ENCODE peak calls at places on chromosomes 6 and 20, in four cellular contexts. K, I, W and L are unnamed samples.

GRCh38 chr6:54655162-54655561 is 191.4 kb upstream of the FAM83B start:
- DNase-seq in I (no peak), W (no peak), K (no peak), L (no peak)

GRCh38 chr20:54126809-54127655 is 46.8 kb downstream of the CYP24A1 start:
- DNase-seq in K (no peak), W (no peak), I (no peak), L (no peak)

GRCh38 chr6:134826889-134827737 is 122.8 kb downstream of the ALDH8A1 start:
- DNase-seq in W (no peak), K (no peak), I (peak; percentile 81), L (no peak)

GRCh38 chr6:103570431-103570830 is 1289.3 kb downstream of the HACE1 start:
- DNase-seq in W (no peak), K (no peak), I (no peak), L (no peak)

GRCh38 chr6:127812985-127813681 is 87.7 kb downstream of the THEMIS start:
- DNase-seq in W (no peak), K (no peak), I (no peak), L (no peak)

GRCh38 chr20:25245461-25245860 is 2.4 kb upstream of the PYGB start:
- DNase-seq in W (no peak), I (no peak), K (no peak), L (no peak)

GRCh38 chr20:57560554-57561355 is at the start of gene PCK1:
- DNase-seq in I (peak; percentile 1), K (no peak), W (no peak), L (no peak)

GRCh38 chr6:133890941-133891813 is 2.3 kb downstream of the TCF21 start:
- DNase-seq in W (peak; percentile 42), I (peak; percentile 39), K (no peak), L (peak; percentile 66)

GRCh38 chr20:37880726-37881591 is 22.0 kb upstream of the VSTM2L start:
- DNase-seq in I (no peak), K (no peak), W (no peak), L (no peak)

GRCh38 chr6:106825156-106825555 is 149.4 kb downstream of the CD24 start:
- DNase-seq in I (no peak), W (no peak), K (no peak), L (no peak)

GRCh38 chr20:32535953-32536823 is 48.9 kb downstream of the NOL4L start:
- DNase-seq in K (no peak), I (peak; percentile 6), W (peak; percentile 87), L (no peak)

GRCh38 chr20:38445402-38445801 is 10.3 kb upstream of the SNHG17 start:
- DNase-seq in I (no peak), W (no peak), K (no peak), L (peak; percentile 22)

GRCh38 chr6:111354751-111355150 is 128.3 kb downstream of the REV3L start:
- DNase-seq in K (no peak), I (no peak), W (no peak), L (no peak)

GRCh38 chr20:10947726-10948125 is 273.9 kb upstream of the JAG1 start:
- DNase-seq in I (no peak), W (no peak), K (no peak), L (no peak)

GRCh38 chr6:111080713-111081112 is 6.6 kb upstream of the SLC16A10 start:
- DNase-seq in K (no peak), I (no peak), W (no peak), L (no peak)

GRCh38 chr6:32837651-32838113 is 857 bp downstream of the TAP2 start:
- DNase-seq in I (no peak), K (no peak), W (no peak), L (no peak)

GRCh38 chr6:74851598-74851997 is 354.3 kb downstream of the COL12A1 start:
- DNase-seq in K (no peak), W (no peak), I (peak; percentile 60), L (peak; percentile 82)

GRCh38 chr6:135909737-135910387 is 58.4 kb downstream of the PDE7B start:
- DNase-seq in I (peak; percentile 36), W (peak; percentile 60), K (peak; percentile 44), L (no peak)

GRCh38 chr20:58575776-58576589 is 60.8 kb upstream of the APCDD1L start:
- DNase-seq in I (no peak), W (no peak), K (no peak), L (no peak)

GRCh38 chr6:6881438-6882267 is 226.1 kb upstream of the RREB1 start:
- DNase-seq in W (no peak), I (no peak), K (no peak), L (peak; percentile 42)

GRCh38 chr20:25517124-25517523 is 68.2 kb downstream of the NINL start:
- DNase-seq in K (no peak), I (no peak), W (no peak), L (no peak)

GRCh38 chr6:159105716-159106115 is 60.9 kb upstream of the TAGAP start:
- DNase-seq in W (no peak), I (no peak), K (no peak), L (no peak)

GRCh38 chr6:44738652-44739141 is 351.2 kb downstream of the CDC5L start:
- DNase-seq in K (no peak), I (peak; percentile 16), W (no peak), L (peak; percentile 59)

GRCh38 chr6:157860505-157860991 is 37.5 kb downstream of the SNX9 start:
- DNase-seq in I (peak; percentile 55), K (no peak), W (no peak), L (peak; percentile 59)

GRCh38 chr6:153328194-153328593 is 197.1 kb upstream of the RGS17 start:
- DNase-seq in I (no peak), K (no peak), W (no peak), L (no peak)

GRCh38 chr6:44564906-44565524 is 177.5 kb downstream of the CDC5L start:
- DNase-seq in W (no peak), K (no peak), I (no peak), L (no peak)

GRCh38 chr20:21102691-21103311 is 3.4 kb downstream of the LINC00237 start:
- DNase-seq in I (peak; percentile 1), K (no peak), W (no peak), L (peak; percentile 20)

GRCh38 chr20:36485286-36485685 is 56.0 kb upstream of the MYL9 start:
- DNase-seq in K (no peak), I (no peak), W (no peak), L (no peak)

GRCh38 chr20:36482044-36482473 is 59.3 kb upstream of the MYL9 start:
- DNase-seq in I (no peak), W (no peak), K (no peak), L (no peak)

GRCh38 chr20:36483919-36484808 is 57.2 kb upstream of the MYL9 start:
- DNase-seq in W (no peak), I (peak; percentile 75), K (no peak), L (peak; percentile 77)

GRCh38 chr20:36481380-36482043 is 59.8 kb upstream of the MYL9 start:
- DNase-seq in K (no peak), W (no peak), I (no peak), L (no peak)

DNA sequence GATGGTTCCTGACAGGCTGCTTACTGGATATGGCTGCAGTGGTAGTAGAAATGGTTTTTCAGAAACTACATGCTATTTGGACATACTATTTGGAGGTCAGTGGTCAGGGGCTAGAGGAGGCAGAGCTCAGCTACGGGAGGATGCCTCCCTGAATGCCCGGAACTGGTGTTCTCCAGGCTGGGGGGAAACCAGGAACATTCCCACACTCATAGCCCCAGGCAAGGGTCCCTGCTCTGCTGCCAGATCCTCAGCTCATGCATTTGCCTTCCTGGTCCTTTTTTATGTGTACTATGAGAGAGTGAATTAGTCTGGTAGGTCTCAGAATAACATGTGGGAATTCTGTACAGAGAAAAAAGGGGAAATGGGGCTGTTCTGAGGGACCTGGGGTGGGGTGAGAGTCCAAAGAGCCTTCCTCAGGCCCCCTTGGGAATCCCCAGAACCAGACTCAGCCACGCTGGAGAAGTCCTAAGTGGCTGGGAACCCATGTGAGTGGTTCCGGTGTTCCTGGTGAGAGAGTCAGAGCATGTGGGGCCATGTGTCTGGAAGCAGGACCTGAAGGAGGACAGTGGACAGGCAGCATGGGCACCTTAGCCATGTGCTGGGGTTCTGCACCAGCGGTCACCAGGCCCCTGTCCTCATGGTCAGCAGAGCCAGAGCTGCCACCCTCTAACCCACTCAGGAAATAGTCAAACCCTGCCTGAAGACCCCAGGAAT is 58.0 kb upstream of the MYL9 start:
- DNase-seq in W (no peak), I (no peak), K (no peak), L (no peak)
- H3K4me1 ChIP-seq in W (no peaks in the 10 kb centered on the region), I (peaks cover 34% of the 10 kb centered on the region), K (no peaks in the 10 kb centered on the region), L (peaks cover 28% of the 10 kb centered on the region)

DNA sequence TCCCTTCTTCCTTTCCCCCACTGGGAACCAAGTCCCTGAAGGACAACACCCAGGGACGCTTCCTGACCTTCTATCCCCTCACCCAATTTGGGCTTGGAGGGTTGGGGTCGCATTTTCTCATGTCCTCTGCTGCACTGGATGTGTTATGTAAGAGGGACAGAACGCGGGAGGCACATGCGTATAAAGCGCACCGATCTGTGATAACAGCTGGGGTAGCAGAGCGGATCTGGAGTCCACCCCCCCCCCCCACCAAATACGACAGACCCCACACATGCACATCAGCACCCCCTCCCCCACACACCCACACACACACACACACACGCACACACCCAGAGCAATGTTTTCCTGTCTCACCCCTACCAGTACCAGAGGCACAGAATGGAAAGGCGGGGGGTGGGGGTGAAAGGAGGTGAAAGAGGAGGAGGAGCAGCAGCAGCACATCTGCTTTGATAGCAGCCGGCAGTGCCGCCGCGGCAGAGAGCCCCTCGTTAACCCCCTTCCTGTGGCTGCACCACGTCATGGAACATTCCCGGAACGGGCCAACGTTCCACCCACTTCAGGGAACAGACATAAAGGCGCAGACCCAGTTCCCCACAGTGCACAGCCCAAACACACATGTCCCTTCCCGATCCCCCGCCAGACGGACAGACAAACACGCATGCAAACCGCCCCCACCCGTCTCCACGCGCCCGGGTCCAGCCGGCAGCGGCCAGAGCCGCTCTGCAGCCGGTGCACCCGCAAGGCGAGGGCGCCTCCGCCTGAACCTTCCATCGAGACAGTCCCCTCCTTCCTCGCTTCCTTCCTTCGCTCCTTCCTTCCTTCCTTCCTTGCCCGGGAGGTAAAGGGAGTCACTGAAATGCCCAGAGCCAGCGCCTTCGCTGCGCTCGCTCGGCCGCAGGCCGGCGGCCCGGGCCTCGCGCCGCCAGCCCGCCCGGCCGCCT is 580 bp downstream of the HIVEP2 start:
- DNase-seq in K (no peak), W (peak; percentile 66), I (peak; percentile 90), L (peak; percentile 97)
- H3K14ac ChIP-seq in K (no peak overlapping the region), W (peak overlapping the region; percentile 89), I (peak overlapping the region; percentile 77), L (no peak overlapping the region)

DNA sequence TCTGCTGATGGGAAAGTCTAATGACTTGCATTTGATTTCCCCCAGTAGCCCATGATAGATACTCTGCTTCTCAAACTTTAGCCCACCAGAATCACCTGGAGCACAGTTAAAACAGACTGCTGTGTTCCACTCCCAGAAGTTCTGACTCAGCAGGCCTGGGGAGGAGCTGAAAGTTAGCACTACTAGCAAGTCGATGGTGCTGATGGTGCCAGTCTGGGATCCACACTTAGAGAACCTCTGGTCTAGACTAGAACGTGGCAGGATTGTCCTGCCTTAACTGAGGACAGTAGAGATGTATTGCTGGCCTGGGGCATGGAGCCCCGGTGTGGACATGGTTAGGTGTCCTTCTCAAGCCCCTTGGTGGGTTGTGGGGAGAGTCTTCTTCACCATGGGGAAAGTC is 8.7 kb downstream of the TOX2 start:
- DNase-seq in W (no peak), K (no peak), I (no peak), L (no peak)
- H3K4me1 ChIP-seq in W (no peaks in the 10 kb centered on the region), K (peaks cover 2% of the 10 kb centered on the region), I (peaks cover 14% of the 10 kb centered on the region), L (no peaks in the 10 kb centered on the region)

GRCh38 chr6:39646751-39647420 is 78.3 kb downstream of the KIF6 start:
- DNase-seq in W (no peak), I (no peak), K (no peak), L (no peak)

GRCh38 chr6:39638126-39638822 is 86.9 kb downstream of the KIF6 start:
- DNase-seq in K (no peak), I (no peak), W (no peak), L (no peak)

DNA sequence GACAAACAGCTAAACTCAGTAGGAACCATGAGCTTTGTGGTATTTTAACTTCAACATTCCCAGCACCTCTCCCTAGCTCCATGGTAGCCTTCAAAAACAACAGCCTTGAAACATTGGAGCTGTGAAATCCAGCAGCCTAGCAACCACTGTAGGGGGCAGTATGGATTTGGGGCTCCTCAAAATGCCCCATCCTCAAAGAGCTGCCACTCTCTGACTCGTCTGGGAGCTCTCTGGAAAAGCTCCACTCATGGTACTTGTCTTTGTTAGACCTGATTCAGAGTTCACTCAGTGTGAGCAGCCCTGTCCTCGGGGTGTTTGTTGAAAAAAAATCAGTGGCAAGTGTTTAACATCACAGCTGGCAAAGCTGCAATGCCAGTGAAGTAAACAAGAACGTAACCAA is 82.9 kb downstream of the KIF6 start:
- DNase-seq in K (no peak), I (no peak), W (no peak), L (peak; percentile 15)
- H3K14ac ChIP-seq in K (no peak overlapping the region), I (no peak overlapping the region), W (no peak overlapping the region), L (no peak overlapping the region)